ENCODE peak calls at places on chromosomes 13 and 19, in eight cellular contexts. R, S, B, K, J, T, L and U are unnamed samples.

GRCh38 chr13:95485518-95486144 is 66.9 kb upstream of the CLDN10 start:
- DNase-seq in R (no peak), S (no peak), B (no peak), K (no peak), J (no peak), T (no peak), L (no peak), U (no peak)

GRCh38 chr19:5961969-5962945 is 15.7 kb downstream of the RANBP3 start:
- DNase-seq in R (peak; percentile 72), S (peak; percentile 37), B (no peak), K (no peak), J (peak; percentile 54), T (no peak), L (peak; percentile 41), U (no peak)

GRCh38 chr19:14350302-14350701 is 30.9 kb upstream of the ADGRE5 start:
- DNase-seq in R (no peak), S (no peak), B (no peak), K (peak; percentile 18), J (no peak), T (no peak), L (no peak), U (no peak)

GRCh38 chr13:50208826-50209335 is 193.6 kb downstream of the KCNRG start:
- DNase-seq in R (peak; percentile 70), S (no peak), B (no peak), K (peak; percentile 42), J (peak; percentile 58), T (peak; percentile 66), L (no peak), U (peak; percentile 62)

GRCh38 chr19:4304509-4305252 is at the start of gene FSD1:
- DNase-seq in R (no peak), S (peak; percentile 70), B (peak; percentile 38), K (peak; percentile 92), J (no peak), T (peak; percentile 84), L (no peak), U (peak; percentile 99)

GRCh38 chr13:71864094-71864980 is 2.7 kb downstream of the DACH1 start:
- DNase-seq in R (peak; percentile 53), S (no peak), B (no peak), K (peak; percentile 87), J (no peak), T (peak; percentile 55), L (no peak), U (peak; percentile 47)

GRCh38 chr19:10858204-10858828 is 10.1 kb downstream of the C19orf38 start:
- DNase-seq in R (no peak), S (no peak), B (no peak), K (peak; percentile 72), J (no peak), T (no peak), L (no peak), U (peak; percentile 74)

GRCh38 chr13:94704347-94705080 is 7.8 kb downstream of the SOX21 start:
- DNase-seq in R (no peak), S (no peak), B (no peak), K (peak; percentile 26), J (no peak), T (peak; percentile 81), L (no peak), U (no peak)

GRCh38 chr13:57673197-57673596 is 41.7 kb downstream of the PCDH17 start:
- DNase-seq in R (no peak), S (no peak), B (no peak), K (peak; percentile 71), J (no peak), T (no peak), L (no peak), U (no peak)

GRCh38 chr13:31521466-31521865 is 217.9 kb upstream of the RXFP2 start:
- DNase-seq in R (no peak), S (no peak), B (no peak), K (no peak), J (no peak), T (no peak), L (no peak), U (no peak)

GRCh38 chr13:109781384-109782065 is 4.9 kb downstream of the IRS2 start:
- DNase-seq in R (no peak), S (peak; percentile 18), B (no peak), K (no peak), J (peak; percentile 30), T (no peak), L (no peak), U (no peak)

GRCh38 chr13:91154954-91155353 is 192.5 kb upstream of the MIR17HG start:
- DNase-seq in R (no peak), S (no peak), B (no peak), K (no peak), J (no peak), T (no peak), L (no peak), U (no peak)

GRCh38 chr19:32380269-32380668 is 25.3 kb upstream of the DPY19L3 start:
- DNase-seq in R (no peak), S (no peak), B (no peak), K (no peak), J (no peak), T (no peak), L (no peak), U (no peak)

GRCh38 chr13:64054306-64054705 is 2638.7 kb upstream of the PCDH20 start:
- DNase-seq in R (no peak), S (no peak), B (no peak), K (no peak), J (no peak), T (no peak), L (no peak), U (no peak)

GRCh38 chr13:33109319-33109718 is 93.1 kb downstream of the KL start:
- DNase-seq in R (no peak), S (no peak), B (no peak), K (no peak), J (no peak), T (no peak), L (no peak), U (no peak)

GRCh38 chr19:18504886-18505610 is 16.8 kb downstream of the ELL start:
- DNase-seq in R (no peak), S (no peak), B (no peak), K (no peak), J (no peak), T (no peak), L (no peak), U (no peak)

GRCh38 chr19:44718441-44719261 is 19.7 kb downstream of the CEACAM16 start:
- DNase-seq in R (peak; percentile 91), S (no peak), B (no peak), K (peak; percentile 55), J (peak; percentile 96), T (peak; percentile 89), L (no peak), U (peak; percentile 79)

GRCh38 chr13:41178040-41178439 is 16.3 kb downstream of the KBTBD7 start:
- DNase-seq in R (no peak), S (no peak), B (no peak), K (no peak), J (no peak), T (no peak), L (no peak), U (no peak)